ENCODE peak calls at places on chromosomes 5 and 9, in seven cellular contexts. D, A, Q, E, T, Z and X are unnamed samples.

GRCh38 chr9:31700252-31701045 is 684.0 kb upstream of the ACO1 start:
- DNase-seq in D (no peak), A (no peak), Q (no peak), T (no peak), Z (no peak), E (no peak), X (no peak)

GRCh38 chr9:121399883-121400607 is 30.0 kb upstream of the STOM start:
- DNase-seq in D (peak; percentile 74), T (peak; percentile 69), E (peak; percentile 77), Q (peak; percentile 37), Z (no peak), A (peak; percentile 26), X (peak; percentile 58)

GRCh38 chr9:121776009-121776738 is 124.7 kb downstream of the DAB2IP start:
- DNase-seq in Z (no peak), T (no peak), D (no peak), E (no peak), A (no peak), Q (no peak), X (no peak)

GRCh38 chr5:26329562-26330189 is 708.7 kb downstream of the CDH9 start:
- DNase-seq in Q (peak; percentile 14), Z (no peak), A (no peak), T (no peak), E (no peak), D (no peak), X (no peak)

GRCh38 chr9:104961238-104961637 is 33.3 kb upstream of the ABCA1 start:
- DNase-seq in E (peak; percentile 69), Z (peak; percentile 38), Q (peak; percentile 25), D (no peak), A (peak; percentile 2), T (peak; percentile 72), X (peak; percentile 92)

GRCh38 chr5:126683912-126684311 is 83.2 kb downstream of the PHAX start:
- DNase-seq in D (no peak), Z (no peak), T (no peak), Q (no peak), E (no peak), A (no peak), X (no peak)

GRCh38 chr5:23840083-23840482 is 332.7 kb downstream of the PRDM9 start:
- DNase-seq in Q (no peak), Z (no peak), D (no peak), A (no peak), E (no peak), T (no peak), X (no peak)

GRCh38 chr9:98101868-98102273 is 17.2 kb downstream of the TRIM14 start:
- DNase-seq in E (no peak), T (no peak), Z (no peak), D (no peak), Q (no peak), A (peak; percentile 99), X (no peak)

GRCh38 chr5:141476132-141476909 is 555 bp downstream of the PCDHGC3 start:
- DNase-seq in D (no peak), A (no peak), Z (no peak), Q (peak; percentile 65), T (no peak), E (no peak), X (no peak)

GRCh38 chr5:143481697-143482531 is 78.4 kb upstream of the NR3C1 start:
- DNase-seq in Q (no peak), E (no peak), T (peak; percentile 74), A (no peak), D (no peak), Z (no peak), X (no peak)

GRCh38 chr5:77076961-77077820 is 9.9 kb downstream of the ZBED3 start:
- DNase-seq in A (no peak), Q (peak; percentile 94), D (no peak), T (no peak), Z (no peak), E (peak; percentile 76), X (no peak)

GRCh38 chr5:122351416-122352157 is 39.5 kb downstream of the SNCAIP start:
- DNase-seq in D (no peak), A (no peak), T (no peak), Z (no peak), E (no peak), Q (peak; percentile 22), X (no peak)

GRCh38 chr5:88251048-88251711 is 17.5 kb downstream of the TMEM161B start:
- DNase-seq in T (no peak), Z (no peak), D (no peak), A (no peak), E (peak; percentile 48), Q (no peak), X (no peak)

GRCh38 chr5:60260658-60261057 is 367.1 kb upstream of the PDE4D start:
- DNase-seq in Q (no peak), E (no peak), D (no peak), T (no peak), Z (no peak), A (no peak), X (no peak)

GRCh38 chr5:176744584-176744965 is 65.8 kb upstream of the UNC5A start:
- DNase-seq in Q (peak; percentile 50), D (no peak), A (no peak), Z (no peak), E (peak; percentile 28), T (no peak), X (no peak)

GRCh38 chr9:129832957-129833356 is 2.1 kb downstream of the C9orf78 start:
- DNase-seq in D (no peak), E (no peak), Z (no peak), Q (no peak), T (no peak), A (no peak), X (no peak)

GRCh38 chr5:126483156-126483555 is 59.9 kb downstream of the GRAMD2B start:
- DNase-seq in A (no peak), T (no peak), Q (no peak), E (no peak), D (no peak), Z (no peak), X (no peak)

GRCh38 chr5:33180900-33181299 is 259.9 kb upstream of the TARS1 start:
- DNase-seq in Z (no peak), E (no peak), Q (no peak), D (peak; percentile 28), T (no peak), A (no peak), X (peak; percentile 1)

GRCh38 chr5:97874491-97874890 is 691.4 kb upstream of the RIOK2 start:
- DNase-seq in Q (no peak), D (no peak), T (no peak), Z (no peak), A (no peak), E (no peak), X (no peak)

GRCh38 chr5:132094393-132095076 is 20.9 kb downstream of the CSF2 start:
- DNase-seq in A (no peak), Z (no peak), Q (no peak), D (no peak), E (no peak), T (peak; percentile 25), X (no peak)

GRCh38 chr9:109063765-109064164 is 50.5 kb upstream of the CTNNAL1 start:
- DNase-seq in D (peak; percentile 8), Q (no peak), E (no peak), Z (no peak), T (no peak), A (no peak), X (no peak)

GRCh38 chr9:72364679-72365524 is at the start of gene ZFAND5:
- DNase-seq in Q (peak; percentile 97), D (peak; percentile 90), A (peak; percentile 57), T (peak; percentile 89), Z (peak; percentile 90), E (peak; percentile 92), X (peak; percentile 89)

GRCh38 chr5:36272136-36272665 is 29.5 kb downstream of the RANBP3L start:
- DNase-seq in Z (no peak), E (no peak), Q (no peak), D (no peak), A (no peak), T (no peak), X (no peak)

GRCh38 chr9:27371382-27371781 is 74.4 kb upstream of the EQTN start:
- DNase-seq in A (no peak), Z (no peak), E (peak; percentile 17), T (no peak), Q (no peak), D (peak; percentile 22), X (no peak)

GRCh38 chr9:92973700-92974099 is 26.4 kb downstream of the FGD3 start:
- DNase-seq in T (no peak), E (no peak), A (no peak), D (no peak), Q (no peak), Z (no peak), X (no peak)
- H3K36me3 ChIP-seq in T (no peaks in the 10 kb centered on the region), E (no peaks in the 10 kb centered on the region), A (peaks cover 13% of the 10 kb centered on the region), D (no peaks in the 10 kb centered on the region), Q (no peaks in the 10 kb centered on the region), Z (no peaks in the 10 kb centered on the region), X (no peaks in the 10 kb centered on the region)

GRCh38 chr9:134376386-134377142 is 50.3 kb downstream of the RXRA start:
- DNase-seq in E (no peak), Q (no peak), A (no peak), Z (no peak), T (peak; percentile 23), D (no peak), X (no peak)
- H3K4me1 ChIP-seq in E (peaks cover 92% of the 10 kb centered on the region), Q (peaks cover 9% of the 10 kb centered on the region), A (no peaks in the 10 kb centered on the region), Z (peaks cover 3% of the 10 kb centered on the region), T (peaks cover 47% of the 10 kb centered on the region), D (peaks cover 88% of the 10 kb centered on the region), X (peaks cover 45% of the 10 kb centered on the region)

DNA sequence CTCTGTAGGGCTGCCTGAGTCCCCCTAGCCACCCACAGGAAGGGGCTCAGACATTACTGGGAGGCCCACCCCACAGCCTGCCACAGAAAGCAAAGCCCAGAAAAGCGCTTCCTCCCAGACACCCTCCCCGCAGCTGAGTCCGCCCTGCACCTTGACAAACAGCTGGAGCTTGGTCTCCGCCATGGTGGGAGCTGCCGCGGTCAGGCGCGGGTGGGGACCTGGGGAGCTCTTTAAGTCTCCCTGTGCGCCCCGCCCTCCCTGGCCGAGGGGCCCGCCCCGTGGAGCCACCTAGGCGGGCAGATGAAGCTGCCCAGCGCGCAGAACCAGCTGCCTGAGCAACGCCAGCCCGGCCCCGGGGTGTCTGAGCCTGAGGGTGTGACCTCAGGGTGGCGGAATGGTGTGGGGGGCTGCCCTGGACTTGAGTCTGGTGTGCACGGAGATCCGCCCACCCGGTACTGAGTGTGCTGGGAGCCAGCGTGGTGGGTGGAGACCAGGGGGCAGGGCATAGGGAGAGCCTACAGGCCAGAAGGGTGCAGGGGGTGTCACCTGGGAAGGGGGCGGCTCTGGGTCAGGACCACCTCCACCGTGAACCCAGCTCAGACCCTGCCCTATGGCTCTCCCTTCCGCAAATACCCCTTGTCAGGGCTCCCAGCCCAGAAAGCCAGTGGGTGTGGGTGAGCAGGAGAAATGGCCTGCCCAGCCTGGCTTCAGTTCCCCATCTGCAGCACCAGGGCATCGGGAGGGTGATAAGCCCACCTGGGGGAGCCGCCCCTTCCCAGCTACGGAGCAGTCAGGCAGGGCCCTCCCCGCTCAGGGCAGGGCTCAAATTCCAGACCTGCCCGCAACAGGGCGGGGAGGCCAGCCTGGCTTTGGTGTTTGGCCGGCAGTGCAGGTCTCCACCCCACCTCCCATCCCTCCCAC is at the start of gene CLIC3:
- DNase-seq in D (no peak), Q (peak; percentile 68), A (no peak), Z (no peak), E (peak; percentile 79), T (peak; percentile 46), X (no peak)
- TF ChIP-seq YY1 in D (peak; percentile 19), Q (no peak), A (no peak), Z (no peak), E (peak; percentile 62), T (no peak), X (no peak)

DNA sequence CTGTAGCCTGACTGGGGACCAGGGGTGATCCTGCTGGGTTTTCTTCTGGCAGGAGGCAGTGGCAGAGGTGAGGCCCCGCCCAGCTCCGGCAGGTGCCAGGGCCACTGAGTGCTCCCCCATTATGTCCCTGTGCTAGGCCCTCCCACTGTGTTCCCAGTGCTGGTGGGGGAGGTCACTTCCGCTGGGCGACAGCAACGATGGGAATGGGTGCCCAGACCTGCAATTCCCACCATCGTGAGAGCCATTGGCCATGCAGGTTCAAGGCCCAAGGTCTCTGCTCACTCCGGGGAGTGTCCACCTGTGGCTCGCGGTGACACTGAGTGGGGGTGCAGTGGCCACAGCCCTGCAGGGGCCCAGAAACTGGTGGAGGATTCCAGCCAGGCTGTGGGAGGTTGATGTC is 98.6 kb downstream of the RXRA start:
- DNase-seq in Z (no peak), D (no peak), Q (no peak), A (no peak), T (no peak), E (no peak), X (no peak)
- H3K36me3 ChIP-seq in Z (no peaks in the 10 kb centered on the region), D (peaks cover 2% of the 10 kb centered on the region), Q (peaks cover 9% of the 10 kb centered on the region), A (peaks cover 9% of the 10 kb centered on the region), T (peaks cover 34% of the 10 kb centered on the region), E (no peaks in the 10 kb centered on the region), X (peaks cover 64% of the 10 kb centered on the region)